ENCODE peak calls at places on chromosomes 11 and 22, in nine cellular contexts. D, K, H, E, C, F, J, L and W are unnamed samples.
A peak's percentile ranks its signal among the peaks of the same experiment; 100 is the strongest.

GRCh38 chr11:12177739-12178338 is 67.4 kb downstream of the MICAL2 start:
- DNase-seq in D (no peak), K (no peak), H (no peak), E (no peak), C (no peak), F (no peak), J (no peak), L (peak; percentile 71), W (no peak)

GRCh38 chr11:40306938-40307548 is 1152.4 kb downstream of the LRRC4C start:
- DNase-seq in D (no peak), K (peak; percentile 25), H (peak; percentile 32), E (no peak), C (no peak), F (no peak), J (no peak), L (peak; percentile 63), W (peak; percentile 78)

GRCh38 chr22:40422558-40423245 is 52.3 kb downstream of the SGSM3 start:
- DNase-seq in D (no peak), K (no peak), H (no peak), E (no peak), C (peak; percentile 44), F (no peak), J (no peak), L (no peak), W (no peak)

GRCh38 chr22:26673485-26673884 is 16.1 kb downstream of the MIAT start:
- DNase-seq in D (no peak), K (no peak), H (peak; percentile 86), E (no peak), C (no peak), F (no peak), J (peak; percentile 36), L (no peak), W (peak; percentile 49)

GRCh38 chr11:45455536-45455935 is 169.4 kb upstream of the SYT13 start:
- DNase-seq in D (no peak), K (no peak), H (no peak), E (no peak), C (no peak), F (no peak), J (no peak), L (no peak), W (no peak)

GRCh38 chr11:118050208-118050891 is 26.5 kb upstream of the TMPRSS4 start:
- DNase-seq in D (no peak), K (no peak), H (no peak), E (no peak), C (no peak), F (no peak), J (no peak), L (no peak), W (no peak)

GRCh38 chr11:60363542-60364525 is 14.5 kb upstream of the MS4A7 start:
- DNase-seq in D (peak; percentile 1), K (peak; percentile 72), H (peak; percentile 39), E (peak; percentile 59), C (no peak), F (peak; percentile 14), J (peak; percentile 43), L (peak; percentile 25), W (peak; percentile 74)

GRCh38 chr22:34902335-34902734 is 163.6 kb upstream of the ISX start:
- DNase-seq in D (no peak), K (no peak), H (no peak), E (no peak), C (no peak), F (no peak), J (no peak), L (no peak), W (no peak)

GRCh38 chr22:33986167-33986771 is 66.0 kb upstream of the LARGE1 start:
- DNase-seq in D (no peak), K (no peak), H (no peak), E (no peak), C (no peak), F (no peak), J (no peak), L (no peak), W (no peak)

GRCh38 chr11:114080219-114080618 is 20.7 kb downstream of the ZBTB16 start:
- DNase-seq in D (no peak), K (no peak), H (no peak), E (no peak), C (peak; percentile 74), F (no peak), J (no peak), L (no peak), W (no peak)

GRCh38 chr22:31085493-31085824 is 4.3 kb downstream of the SMTN start:
- DNase-seq in D (no peak), K (no peak), H (peak; percentile 62), E (no peak), C (peak; percentile 67), F (no peak), J (no peak), L (no peak), W (no peak)

GRCh38 chr11:118010738-118011461 is 24.7 kb downstream of the IL10RA start:
- DNase-seq in D (no peak), K (no peak), H (no peak), E (peak; percentile 88), C (peak; percentile 66), F (no peak), J (no peak), L (no peak), W (no peak)

GRCh38 chr22:16949561-16949960 is 58.5 kb downstream of the GAB4 start:
- DNase-seq in D (no peak), K (no peak), H (no peak), E (no peak), C (no peak), F (no peak), J (no peak), L (no peak), W (no peak)